ENCODE peak calls at places on chromosomes 6 and 20, in five cellular contexts. S, D, W, O and V are unnamed samples.

GRCh38 chr6:7086488-7086887 is 21.3 kb upstream of the RREB1 start:
- DNase-seq in D (peak), S (peak), O (no peak), W (no peak), V (no peak)

GRCh38 chr20:60064554-60064953 is 106.3 kb downstream of the CDH26 start:
- DNase-seq in S (no peak), W (no peak), O (no peak), D (no peak), V (no peak)

GRCh38 chr6:158516098-158516497 is 43.8 kb upstream of the TMEM181 start:
- DNase-seq in D (no peak), W (no peak), O (no peak), S (no peak), V (no peak)

GRCh38 chr6:100257661-100258395 is 206.9 kb downstream of the SIM1 start:
- DNase-seq in O (peak), W (no peak), D (no peak), S (no peak), V (no peak)

GRCh38 chr6:142879527-142879926 is 65.4 kb downstream of the HIVEP2 start:
- DNase-seq in S (no peak), W (no peak), D (no peak), O (no peak), V (no peak)

GRCh38 chr6:167303660-167304625 is 12.8 kb downstream of the UNC93A start:
- DNase-seq in W (no peak), S (no peak), D (no peak), O (no peak), V (no peak)

GRCh38 chr6:40407239-40407638 is 179.9 kb downstream of the LRFN2 start:
- DNase-seq in S (no peak), W (no peak), O (no peak), D (no peak), V (no peak)

GRCh38 chr6:105790635-105791034 is 295.5 kb upstream of the PRDM1 start:
- DNase-seq in D (no peak), W (no peak), S (no peak), O (no peak), V (no peak)

GRCh38 chr20:23078351-23078993 is 7.7 kb downstream of the CD93 start:
- DNase-seq in D (no peak), W (no peak), S (no peak), O (peak), V (peak)

GRCh38 chr20:63381781-63382431 is 20.8 kb upstream of the CHRNA4 start:
- DNase-seq in W (peak), O (no peak), D (no peak), S (no peak), V (no peak)

GRCh38 chr20:56091635-56092180 is 86.4 kb upstream of the CBLN4 start:
- DNase-seq in S (no peak), O (no peak), W (no peak), D (no peak), V (peak)

GRCh38 chr20:51447097-51447764 is 95.3 kb downstream of the NFATC2 start:
- DNase-seq in O (peak), S (no peak), D (peak), W (peak), V (peak)

GRCh38 chr6:109963598-109964170 is 14.4 kb upstream of the GPR6 start:
- DNase-seq in W (no peak), O (no peak), D (no peak), S (no peak), V (no peak)

DNA sequence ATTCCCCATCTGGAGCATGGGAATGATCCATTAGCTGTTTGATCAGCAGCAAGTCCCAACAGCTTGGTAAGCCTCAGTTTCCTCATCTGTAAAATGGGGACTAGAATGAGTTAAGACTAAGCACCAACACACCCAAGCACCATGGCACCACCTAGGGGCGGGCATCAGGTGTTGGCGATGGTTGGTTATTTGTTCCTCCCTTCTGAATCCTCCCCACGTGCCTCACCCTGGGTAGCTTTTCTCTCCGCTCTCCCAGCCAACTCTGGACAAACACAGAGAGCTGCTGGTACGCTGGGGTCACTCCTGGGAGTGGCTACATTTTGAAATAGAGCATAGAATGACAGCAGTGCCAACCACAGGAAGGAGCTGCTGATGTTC is 13.3 kb upstream of the ITPR3 start:
- DNase-seq in O (no peak), S (peak), W (no peak), D (peak), V (no peak)
- TF ChIP-seq CTCF in O (peak), S (peak), W (no peak), D (peak), V (peak)

GRCh38 chr6:15663057-15663638 is 320 bp upstream of the DTNBP1 start:
- DNase-seq in S (no peak), W (no peak), O (no peak), D (no peak), V (no peak)

GRCh38 chr6:15665237-15665636 is 2.4 kb upstream of the DTNBP1 start:
- DNase-seq in S (no peak), D (no peak), O (no peak), W (no peak), V (no peak)

GRCh38 chr6:15662246-15663056 is at the start of gene DTNBP1:
- DNase-seq in O (no peak), W (peak), S (peak), D (peak), V (no peak)

GRCh38 chr6:15659181-15659580 is 3.6 kb downstream of the DTNBP1 start:
- DNase-seq in O (no peak), W (no peak), S (no peak), D (no peak), V (no peak)

DNA sequence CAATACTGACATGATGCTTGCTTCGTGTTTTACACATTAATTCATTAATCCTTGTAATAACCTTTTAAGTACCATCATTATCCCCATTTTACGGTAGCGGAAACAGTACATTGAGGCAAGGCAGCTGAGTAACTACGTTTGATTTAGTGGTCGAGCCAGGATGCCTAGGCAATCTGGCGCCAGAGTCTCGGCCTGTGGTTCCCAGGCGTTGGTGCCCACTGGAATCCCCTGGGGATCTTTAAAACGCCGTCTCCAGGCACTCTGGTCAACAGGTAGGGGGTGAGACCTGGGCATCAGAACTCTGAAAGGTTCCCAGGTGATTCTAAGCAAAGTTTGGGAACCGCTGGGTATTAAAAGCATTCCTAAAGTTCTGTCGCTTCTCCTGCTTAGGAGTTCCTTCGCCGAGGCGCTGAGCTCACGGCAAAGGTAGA is 998 bp downstream of the DTNBP1 start:
- DNase-seq in D (no peak), S (no peak), O (no peak), W (no peak), V (no peak)
- H3K4me3 ChIP-seq in D (peak), S (peak), O (peak), W (peak), V (peak)

DNA sequence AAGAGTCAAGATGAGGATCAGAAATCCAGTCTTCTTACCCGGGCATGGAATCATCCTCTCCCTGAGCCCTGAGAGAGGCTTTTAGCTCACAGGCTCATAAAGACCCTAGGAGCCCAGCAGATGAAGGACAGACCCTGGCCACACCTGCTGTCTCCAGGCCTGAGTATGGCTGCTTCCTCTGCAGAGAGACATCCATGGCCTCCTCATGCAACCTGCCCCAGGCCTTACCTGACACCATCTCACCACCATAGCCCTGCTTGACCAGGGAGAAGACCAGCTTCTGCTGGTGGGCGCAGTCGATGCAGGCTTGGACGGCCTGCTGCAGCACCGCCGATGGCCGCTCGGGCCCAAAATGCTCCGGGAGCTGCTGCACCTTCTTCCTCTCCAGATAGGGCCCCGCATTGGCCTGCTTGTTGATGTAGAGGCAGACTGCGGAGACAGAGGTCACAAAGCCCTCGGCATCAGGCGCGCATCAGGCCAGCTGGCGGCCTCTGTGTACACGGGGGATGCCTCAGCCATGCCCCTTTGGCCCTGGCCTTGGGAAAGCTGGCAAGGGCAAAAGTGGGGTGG is 77.6 kb downstream of the SCML4 start:
- DNase-seq in O (no peak), S (no peak), W (no peak), D (no peak), V (no peak)
- TF ChIP-seq CTCF in O (no peak), S (no peak), W (no peak), D (no peak), V (no peak)

GRCh38 chr6:127917766-127918165 is 16.9 kb upstream of the THEMIS start:
- DNase-seq in S (no peak), O (no peak), W (no peak), D (no peak), V (no peak)
- H3K4me3 ChIP-seq in S (no peak), O (no peak), W (no peak), D (no peak), V (no peak)

DNA sequence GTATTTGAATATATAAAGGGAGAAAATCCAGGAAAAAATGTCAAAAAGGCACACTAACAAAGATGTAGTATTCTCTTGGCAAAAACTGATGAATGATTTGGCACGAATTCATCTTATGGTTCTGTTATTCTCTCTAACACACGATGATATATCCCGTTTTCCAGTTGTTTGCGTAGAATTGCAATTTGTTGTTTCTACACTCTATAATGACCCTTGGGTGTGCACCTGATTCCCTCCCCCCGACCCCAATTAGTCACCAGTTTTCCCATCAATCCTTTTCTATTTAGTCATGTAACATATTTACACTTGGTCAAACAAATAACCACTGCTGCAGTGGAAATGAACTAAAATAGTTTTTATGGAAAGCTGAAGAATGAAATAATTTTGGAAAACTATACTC is 1.5 kb upstream of the ARID1B start:
- DNase-seq in W (no peak), D (no peak), S (no peak), O (no peak), V (no peak)
- TF ChIP-seq CTCF in W (no peak), D (no peak), S (no peak), O (no peak), V (no peak)

GRCh38 chr6:130776287-130776925 is 50.8 kb upstream of the SMLR1 start:
- DNase-seq in S (no peak), O (no peak), W (no peak), D (no peak), V (no peak)

GRCh38 chr6:130778946-130779657 is 48.1 kb upstream of the SMLR1 start:
- DNase-seq in D (no peak), S (no peak), W (no peak), O (peak), V (no peak)

GRCh38 chr6:130780137-130780536 is 47.1 kb upstream of the SMLR1 start:
- DNase-seq in W (no peak), D (no peak), S (no peak), O (no peak), V (no peak)

GRCh38 chr6:130781557-130781956 is 45.6 kb upstream of the SMLR1 start:
- DNase-seq in S (no peak), D (no peak), W (no peak), O (no peak), V (no peak)

DNA sequence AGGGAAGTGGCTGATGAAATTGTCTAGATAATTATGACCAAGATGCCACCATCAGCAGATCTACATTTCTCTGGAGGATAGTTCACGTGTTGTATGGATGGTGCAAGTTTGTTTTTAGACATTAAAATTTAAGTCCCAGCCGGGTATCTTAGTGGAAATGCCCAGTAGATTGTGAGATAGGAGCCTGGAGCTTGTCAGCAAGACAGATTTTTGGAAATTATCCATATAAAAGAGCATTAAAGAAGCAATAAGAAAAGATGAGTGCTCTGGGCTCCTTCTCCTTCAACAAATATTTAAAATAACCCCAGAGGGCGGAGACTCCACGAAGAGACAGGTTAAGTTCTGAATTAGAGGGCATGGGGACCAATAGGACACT is 47.6 kb upstream of the SMLR1 start:
- DNase-seq in O (no peak), S (no peak), D (no peak), W (no peak), V (no peak)
- H3K4me3 ChIP-seq in O (no peak), S (no peak), D (no peak), W (no peak), V (no peak)

GRCh38 chr20:33444797-33445560 is 1.4 kb upstream of the SNTA1 start:
- DNase-seq in O (no peak), W (peak), D (peak), S (peak), V (no peak)
- TF ChIP-seq CTCF in O (no peak), W (peak), D (peak), S (no peak), V (peak)

GRCh38 chr6:42368156-42368555 is 83.6 kb downstream of the TRERF1 start:
- DNase-seq in D (no peak), S (no peak), O (no peak), W (no peak), V (no peak)
- H3K4me3 ChIP-seq in D (no peak), S (no peak), O (no peak), W (no peak), V (no peak)

GRCh38 chr20:54980321-54980960 is 505.0 kb downstream of the DOK5 start:
- DNase-seq in W (peak), O (peak), D (no peak), S (no peak), V (no peak)
- TF ChIP-seq CTCF in W (peak), O (peak), D (peak), S (no peak), V (peak)